ENCODE peak calls at places on chromosomes 16 and 17, in eight cellular contexts. R, U, B, Z, N, E, S and C are unnamed samples.

GRCh38 chr16:12758031-12758669 is 45.5 kb downstream of the CPPED1 start:
- DNase-seq in R (peak), N (no peak), B (no peak), S (no peak), Z (no peak), U (peak), E (no peak), C (no peak)

GRCh38 chr16:57601801-57602478 is 26.5 kb upstream of the ADGRG1 start:
- DNase-seq in E (no peak), U (no peak), B (peak), S (peak), N (no peak), Z (no peak), R (no peak), C (no peak)

GRCh38 chr17:78967782-78968362 is 11.9 kb downstream of the LGALS3BP start:
- DNase-seq in E (no peak), R (no peak), Z (no peak), N (no peak), B (no peak), S (no peak), U (no peak), C (no peak)

GRCh38 chr17:39225308-39225973 is at the start of gene STAC2:
- DNase-seq in U (no peak), R (no peak), B (no peak), Z (no peak), N (no peak), E (no peak), S (no peak), C (no peak)

GRCh38 chr16:4358831-4359561 is 7.9 kb upstream of the PAM16 start:
- DNase-seq in N (no peak), E (no peak), Z (peak), R (peak), S (peak), B (no peak), U (no peak), C (no peak)

GRCh38 chr17:35088647-35088910 is 25.1 kb upstream of the RFFL start:
- DNase-seq in N (no peak), B (no peak), U (no peak), Z (no peak), S (peak), R (no peak), E (no peak), C (no peak)

GRCh38 chr17:4514206-4514605 is 15.5 kb downstream of the SPNS2 start:
- DNase-seq in E (no peak), B (no peak), Z (no peak), S (peak), R (no peak), N (no peak), U (no peak), C (no peak)

GRCh38 chr16:68470461-68471150 is 22.3 kb upstream of the SMPD3 start:
- DNase-seq in Z (no peak), E (no peak), U (no peak), N (no peak), R (no peak), B (peak), S (no peak), C (no peak)

GRCh38 chr17:7077911-7078546 is 2.0 kb downstream of the CLEC10A start:
- DNase-seq in R (no peak), Z (no peak), N (no peak), U (no peak), B (no peak), E (no peak), S (no peak), C (no peak)

GRCh38 chr17:34379876-34380275 is 16.8 kb upstream of the CCL1 start:
- DNase-seq in Z (no peak), N (no peak), S (no peak), E (no peak), B (no peak), U (no peak), R (peak), C (no peak)

GRCh38 chr16:53087101-53087500 is 32.3 kb downstream of the CHD9 start:
- DNase-seq in U (no peak), R (no peak), Z (no peak), N (no peak), S (no peak), E (no peak), B (no peak), C (no peak)

GRCh38 chr17:21511368-21512195 is 135.4 kb downstream of the KCNJ12 start:
- DNase-seq in U (peak), S (peak), B (peak), Z (peak), N (peak), E (peak), R (peak), C (peak)

GRCh38 chr16:12513791-12514175 is 289.9 kb downstream of the CPPED1 start:
- DNase-seq in R (no peak), N (no peak), S (no peak), E (no peak), Z (no peak), U (no peak), B (no peak), C (no peak)

GRCh38 chr16:58866935-58867334 is 132.8 kb upstream of the GOT2 start:
- DNase-seq in S (no peak), B (no peak), N (no peak), U (no peak), R (no peak), E (no peak), Z (no peak), C (no peak)

GRCh38 chr17:7249830-7250229 is 1.7 kb downstream of the CTDNEP1 start:
- DNase-seq in U (no peak), B (no peak), R (no peak), E (no peak), S (no peak), Z (no peak), N (no peak), C (no peak)

GRCh38 chr16:9525037-9525436 is 433.6 kb downstream of the HAPSTR1 start:
- DNase-seq in Z (no peak), R (no peak), B (no peak), U (no peak), S (no peak), E (no peak), N (no peak), C (no peak)

GRCh38 chr16:68786685-68787418 is 49.8 kb downstream of the CDH1 start:
- DNase-seq in S (peak), E (peak), N (no peak), Z (no peak), U (no peak), B (no peak), R (peak), C (peak)

GRCh38 chr17:41428591-41429326 is 4.4 kb upstream of the KRT37 start:
- DNase-seq in B (no peak), U (no peak), E (no peak), R (no peak), S (no peak), N (no peak), Z (no peak), C (no peak)

GRCh38 chr17:28646039-28646754 is 1.2 kb upstream of the BLTP2 start:
- DNase-seq in B (no peak), R (no peak), E (no peak), U (no peak), S (no peak), N (no peak), Z (no peak), C (no peak)

GRCh38 chr16:10923650-10924214 is 18.5 kb downstream of the DEXI start:
- DNase-seq in N (no peak), S (peak), B (no peak), U (no peak), E (no peak), Z (peak), R (no peak), C (no peak)

GRCh38 chr17:72622661-72623433 is 469.6 kb downstream of the SLC39A11 start:
- DNase-seq in N (peak), S (no peak), B (no peak), Z (no peak), R (no peak), E (no peak), U (no peak), C (no peak)

DNA sequence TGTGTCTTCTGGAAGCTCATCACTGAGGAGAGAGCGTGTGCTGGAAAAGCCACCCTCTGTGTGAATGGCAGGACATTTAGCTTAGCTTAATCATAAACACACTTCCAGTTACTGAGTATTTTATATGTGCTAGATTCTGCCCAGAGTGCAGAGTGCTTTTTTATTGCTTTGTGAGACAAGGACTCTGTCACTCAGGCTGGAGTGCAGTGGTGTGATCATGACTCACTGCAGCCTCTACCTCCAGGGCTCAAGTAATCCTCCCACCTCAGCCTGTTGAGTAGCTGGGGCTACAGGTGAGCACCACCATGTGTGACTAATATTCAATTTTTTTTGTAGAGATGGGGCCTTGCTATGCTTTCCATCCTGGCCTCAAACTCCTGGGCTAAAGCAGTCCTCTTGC is 61.4 kb upstream of the IRX3 start:
- DNase-seq in Z (no peak), R (no peak), S (peak), B (no peak), E (no peak), U (no peak), N (no peak), C (no peak)
- H3K4me3 ChIP-seq in Z (no peak), R (no peak), S (no peak), B (no peak), E (no peak), U (no peak), N (no peak), C (no peak)

GRCh38 chr16:75004460-75004859 is 5.6 kb downstream of the ZNRF1 start:
- DNase-seq in B (no peak), E (no peak), R (no peak), N (no peak), S (no peak), U (no peak), Z (no peak), C (no peak)
- H3K4me3 ChIP-seq in B (no peak), E (no peak), R (no peak), N (no peak), S (no peak), U (no peak), Z (no peak), C (no peak)

GRCh38 chr16:87464691-87465300 is 28.0 kb downstream of the ZCCHC14 start:
- DNase-seq in N (peak), B (no peak), S (peak), Z (peak), E (peak), R (peak), U (no peak), C (peak)
- H3K4me3 ChIP-seq in N (no peak), B (no peak), S (peak), Z (no peak), E (peak), R (peak), U (no peak), C (no peak)

DNA sequence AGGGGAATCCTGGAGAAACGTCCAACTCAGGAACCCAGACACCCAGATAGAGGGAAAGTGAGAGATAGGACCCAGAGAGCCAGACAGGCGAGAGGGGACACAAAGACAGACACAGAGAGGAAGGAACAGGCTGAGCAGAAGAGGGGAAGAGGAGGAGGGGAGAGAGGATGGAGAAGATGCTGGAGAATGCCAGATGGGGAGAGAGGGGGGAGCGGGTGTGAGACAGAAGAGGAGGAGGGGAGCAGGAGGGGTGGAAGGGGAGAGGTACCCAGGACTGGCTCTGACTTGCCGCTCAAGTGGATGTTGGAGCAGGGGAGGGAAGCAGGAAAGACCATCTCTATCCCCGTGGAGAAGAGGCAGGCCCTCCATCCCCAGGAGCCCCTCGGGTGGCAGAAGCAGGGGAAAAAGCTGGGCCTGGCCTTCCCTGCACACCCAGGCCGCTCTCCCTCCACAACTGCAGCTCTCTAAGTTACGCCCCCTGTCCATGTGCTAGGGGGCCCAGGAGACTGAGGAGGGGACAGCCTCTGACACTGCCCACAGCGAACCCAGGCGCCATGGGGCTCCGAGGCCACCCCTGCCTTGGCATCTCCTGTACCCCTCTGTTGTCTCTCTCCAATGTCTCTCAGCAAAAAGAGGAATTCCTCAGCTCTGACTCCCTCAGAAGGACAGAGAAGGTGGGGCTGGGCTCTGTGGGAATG is 4.8 kb downstream of the PPP1R9B start:
- DNase-seq in R (no peak), S (no peak), E (no peak), B (no peak), U (no peak), Z (no peak), N (no peak), C (no peak)
- H3K4me3 ChIP-seq in R (no peak), S (no peak), E (no peak), B (no peak), U (no peak), Z (no peak), N (no peak), C (peak)

DNA sequence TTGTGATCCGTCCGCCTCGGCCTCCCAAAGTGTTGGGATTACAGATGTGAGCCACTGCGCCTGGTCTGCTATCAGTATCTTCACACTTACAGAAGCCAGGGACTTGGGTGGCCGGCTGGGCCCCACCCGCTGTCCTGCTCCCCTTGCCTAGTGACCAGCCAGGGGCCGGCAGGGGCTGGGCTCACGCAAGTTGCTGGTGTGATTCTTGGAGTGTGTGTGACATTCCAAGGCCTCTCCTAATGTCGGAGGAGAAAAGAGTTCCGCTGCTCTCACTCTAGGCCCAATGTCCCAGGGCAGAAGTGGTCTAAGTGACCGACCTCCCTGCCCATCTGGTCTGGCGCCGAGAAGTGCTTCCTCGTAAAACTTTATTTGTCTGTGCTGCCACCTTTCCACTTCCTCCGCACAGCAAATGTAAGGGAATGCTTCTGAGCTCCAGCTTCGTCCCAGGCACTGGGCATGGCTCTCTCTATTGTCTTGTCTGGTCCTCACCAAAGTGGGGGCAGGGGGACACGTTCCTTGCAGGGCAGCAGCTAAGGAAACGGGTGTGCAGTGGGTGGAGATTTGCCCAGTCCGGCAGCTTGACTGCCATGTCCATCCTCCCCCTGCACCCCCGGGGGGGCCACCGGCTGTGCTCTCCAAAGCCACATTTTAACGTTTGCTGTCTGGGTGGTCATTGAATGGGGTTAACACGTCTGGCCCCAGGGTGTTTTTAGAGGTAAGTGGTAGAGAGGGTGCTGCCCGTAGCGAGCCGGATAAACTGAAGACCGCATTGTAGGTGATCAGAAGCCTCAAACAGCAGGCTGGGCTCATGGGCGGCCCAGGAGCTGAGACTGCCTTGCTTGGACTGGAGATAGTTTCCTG is 7.8 kb upstream of the GSE1 start:
- DNase-seq in B (no peak), S (no peak), Z (no peak), N (no peak), R (no peak), E (no peak), U (no peak), C (no peak)
- H3K4me3 ChIP-seq in B (no peak), S (no peak), Z (no peak), N (no peak), R (no peak), E (no peak), U (no peak), C (no peak)

GRCh38 chr17:76528528-76529223 is 8.8 kb downstream of the CYGB start:
- DNase-seq in N (no peak), B (no peak), R (peak), E (no peak), S (no peak), Z (peak), U (no peak), C (no peak)
- H3K4me3 ChIP-seq in N (no peak), B (no peak), R (no peak), E (no peak), S (no peak), Z (peak), U (no peak), C (no peak)

GRCh38 chr16:19113577-19114358 is at the start of gene ITPRIPL2:
- DNase-seq in B (no peak), Z (peak), R (peak), U (peak), S (peak), N (no peak), E (peak), C (peak)
- H3K4me3 ChIP-seq in B (no peak), Z (peak), R (peak), U (peak), S (peak), N (peak), E (peak), C (peak)

GRCh38 chr17:3511841-3512511 is 36.2 kb downstream of the ASPA start:
- DNase-seq in N (no peak), U (no peak), E (no peak), B (no peak), R (no peak), S (peak), Z (no peak), C (no peak)
- H3K4me3 ChIP-seq in N (no peak), U (no peak), E (no peak), B (no peak), R (no peak), S (no peak), Z (no peak), C (no peak)

GRCh38 chr16:89442588-89442987 is 47.8 kb downstream of the ANKRD11 start:
- DNase-seq in R (no peak), B (no peak), N (no peak), Z (no peak), U (no peak), E (no peak), S (no peak), C (no peak)
- H3K4me3 ChIP-seq in R (no peak), B (no peak), N (no peak), Z (no peak), U (no peak), E (no peak), S (no peak), C (no peak)